ENCODE peak calls at places on chromosomes 4 and X, in seven cellular contexts. I, N, H, A, T, S and F are unnamed samples.

GRCh38 chr4:1511441-1512041 is 105.3 kb upstream of the NKX1-1 start:
- DNase-seq in S (no peak), N (peak; percentile 69), I (peak; percentile 55), T (no peak), H (peak; percentile 80), A (peak; percentile 35), F (peak; percentile 69)

GRCh38 chr4:121698119-121698732 is 1.4 kb upstream of the ANXA5 start:
- DNase-seq in T (no peak), N (no peak), A (no peak), S (no peak), H (no peak), I (no peak), F (no peak)

GRCh38 chrX:155864655-155865054 is 16.5 kb upstream of the VAMP7 start:
- DNase-seq in I (peak; percentile 36), S (no peak), T (no peak), N (no peak), H (no peak), A (peak; percentile 6), F (no peak)

GRCh38 chr4:186771624-186772023 is 48.0 kb upstream of the FAT1 start:
- DNase-seq in H (no peak), I (no peak), A (no peak), N (no peak), S (no peak), T (no peak), F (no peak)

GRCh38 chrX:22800806-22801205 is 199.0 kb upstream of the DDX53 start:
- DNase-seq in I (no peak), N (no peak), A (no peak), S (no peak), T (no peak), H (no peak), F (no peak)

GRCh38 chrX:13087322-13088154 is 43.1 kb upstream of the FAM9C start:
- DNase-seq in S (no peak), I (no peak), A (no peak), H (no peak), N (no peak), T (peak; percentile 99), F (no peak)

GRCh38 chr4:181957088-181957487 is 286.1 kb upstream of the TENM3 start:
- DNase-seq in H (no peak), S (no peak), N (no peak), I (no peak), T (no peak), A (no peak), F (peak; percentile 7)

GRCh38 chr4:112510468-112511293 is 5.3 kb downstream of the NEUROG2 start:
- DNase-seq in T (no peak), N (no peak), I (peak; percentile 73), A (no peak), H (no peak), S (no peak), F (no peak)

GRCh38 chr4:33090910-33091309 is 2370.7 kb downstream of the PCDH7 start:
- DNase-seq in A (no peak), N (no peak), S (no peak), H (no peak), I (no peak), T (no peak), F (no peak)

GRCh38 chrX:94961730-94962129 is 1287.7 kb downstream of the FAM133A start:
- DNase-seq in I (peak; percentile 2), T (no peak), N (no peak), A (no peak), S (no peak), H (no peak), F (no peak)

GRCh38 chrX:71997320-71997719 is 86.7 kb downstream of the NHSL2 start:
- DNase-seq in I (no peak), N (no peak), S (no peak), A (no peak), H (no peak), T (no peak), F (no peak)

GRCh38 chr4:76197971-76198410 is 15.6 kb downstream of the SCARB2 start:
- DNase-seq in I (peak; percentile 58), S (no peak), H (no peak), A (no peak), N (no peak), T (no peak), F (no peak)

GRCh38 chrX:1124531-1124930 is 87.9 kb downstream of the CRLF2 start:
- DNase-seq in T (no peak), I (no peak), S (no peak), N (no peak), H (no peak), A (no peak), F (no peak)

GRCh38 chrX:53288173-53288572 is 6.8 kb upstream of the IQSEC2 start:
- DNase-seq in T (no peak), I (peak; percentile 81), A (no peak), S (no peak), N (no peak), H (peak; percentile 68), F (no peak)

GRCh38 chr4:36220776-36221175 is 23.5 kb downstream of the ARAP2 start:
- DNase-seq in N (no peak), A (no peak), T (no peak), S (no peak), H (no peak), I (no peak), F (no peak)

GRCh38 chr4:168150651-168151050 is 58.3 kb downstream of the ANXA10 start:
- DNase-seq in I (no peak), A (no peak), H (no peak), T (no peak), N (no peak), S (no peak), F (no peak)

GRCh38 chr4:55018521-55018920 is 106.9 kb downstream of the KDR start:
- DNase-seq in S (no peak), I (no peak), H (no peak), T (no peak), A (no peak), N (no peak), F (no peak)

GRCh38 chr4:16418814-16419213 is 192.5 kb upstream of the TAPT1 start:
- DNase-seq in S (no peak), H (no peak), N (no peak), I (no peak), T (no peak), A (no peak), F (no peak)

GRCh38 chr4:126708716-126709115 is 924.0 kb upstream of the INTU start:
- DNase-seq in I (no peak), A (no peak), S (no peak), T (no peak), H (no peak), N (no peak), F (peak; percentile 13)

GRCh38 chrX:1767026-1767425 is 152.2 kb downstream of the ASMT start:
- DNase-seq in I (no peak), H (no peak), T (no peak), A (no peak), N (no peak), S (no peak), F (no peak)

GRCh38 chrX:77899081-77899828 is at the start of gene COX7B:
- DNase-seq in S (peak; percentile 43), N (peak; percentile 94), A (peak; percentile 96), T (peak; percentile 92), H (peak; percentile 52), I (peak; percentile 70), F (peak; percentile 13)

GRCh38 chrX:22135994-22136684 is 104.0 kb downstream of the PHEX start:
- DNase-seq in A (peak; percentile 11), I (peak; percentile 30), T (no peak), N (peak; percentile 16), S (no peak), H (peak; percentile 49), F (peak; percentile 78)

GRCh38 chr4:7194251-7195137 is 2.2 kb downstream of the SORCS2 start:
- DNase-seq in S (no peak), H (no peak), I (peak; percentile 69), N (no peak), T (no peak), A (no peak), F (no peak)

GRCh38 chr4:8610858-8611610 is 18.5 kb downstream of the CPZ start:
- DNase-seq in S (no peak), T (no peak), H (no peak), N (no peak), A (no peak), I (no peak), F (no peak)

DNA sequence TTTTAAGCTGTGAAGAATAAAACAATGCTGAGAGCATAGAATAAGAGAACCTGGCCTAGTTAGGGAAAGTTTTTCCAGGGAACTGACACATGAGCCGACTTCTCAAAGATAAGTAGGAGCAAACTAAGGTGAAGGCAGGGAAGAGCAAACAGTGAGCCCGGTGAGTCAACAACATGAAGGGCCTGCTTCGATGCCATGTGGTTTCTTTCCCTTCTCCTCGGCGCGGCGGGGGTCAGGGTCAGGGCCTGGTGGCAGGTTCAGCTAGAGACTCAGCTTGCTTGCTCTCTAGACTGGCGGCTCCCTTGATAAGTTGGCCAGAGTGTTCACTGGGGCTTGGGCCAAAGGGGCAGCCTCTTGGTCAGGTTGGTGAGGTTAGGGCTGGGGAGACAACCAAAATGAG is 81.1 kb downstream of the DLG3 start:
- DNase-seq in T (no peak), I (no peak), S (no peak), H (no peak), A (peak; percentile 76), N (no peak), F (no peak)
- TF ChIP-seq JUND in T (no peak), I (no peak), S (no peak), H (no peak), A (no peak), N (no peak), F (no peak)

GRCh38 chr4:22483551-22483981 is 32.3 kb downstream of the ADGRA3 start:
- DNase-seq in N (no peak), I (no peak), H (no peak), S (no peak), A (no peak), T (peak; percentile 38), F (no peak)
- TF ChIP-seq JUND in N (no peak), I (peak; percentile 17), H (no peak), S (no peak), A (no peak), T (peak; percentile 53), F (no peak)

GRCh38 chrX:153828723-153829548 is 1.4 kb downstream of the PDZD4 start:
- DNase-seq in S (no peak), I (peak; percentile 61), A (peak; percentile 2), N (no peak), T (no peak), H (no peak), F (no peak)
- TF ChIP-seq JUND in S (no peak), I (no peak), A (no peak), N (no peak), T (no peak), H (no peak), F (no peak)

GRCh38 chr4:103996059-103996458 is 276.3 kb upstream of the TACR3 start:
- DNase-seq in S (no peak), T (no peak), I (no peak), N (peak; percentile 56), A (no peak), H (no peak), F (peak; percentile 63)

GRCh38 chr4:103998752-103999151 is 279.0 kb upstream of the TACR3 start:
- DNase-seq in S (no peak), I (no peak), A (no peak), N (no peak), H (no peak), T (no peak), F (no peak)

GRCh38 chr4:103996637-103997036 is 276.9 kb upstream of the TACR3 start:
- DNase-seq in S (peak; percentile 29), T (no peak), N (peak; percentile 78), I (no peak), A (peak; percentile 45), H (no peak), F (no peak)

DNA sequence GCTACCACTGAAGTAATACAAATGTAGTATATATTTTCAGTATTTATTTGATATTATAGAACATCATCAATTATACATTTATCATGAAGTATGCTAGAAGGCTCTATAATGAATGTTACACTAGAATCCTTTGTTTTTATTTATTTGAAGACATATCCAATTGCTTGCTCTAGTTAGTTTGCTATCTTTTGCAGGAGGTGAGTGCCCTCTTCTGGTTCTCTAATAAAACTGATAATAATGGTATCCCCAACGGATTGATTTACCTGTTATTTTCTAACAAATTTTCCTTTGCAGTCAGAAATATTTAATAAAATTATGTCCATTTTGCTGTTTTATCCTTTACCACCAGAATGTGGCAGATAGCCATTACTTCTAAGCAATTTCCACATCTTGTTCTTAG is 274.3 kb upstream of the TACR3 start:
- DNase-seq in A (peak; percentile 10), T (no peak), N (peak; percentile 55), I (no peak), H (no peak), S (no peak), F (no peak)
- TF ChIP-seq JUND in A (no peak), T (no peak), N (no peak), I (no peak), H (no peak), S (no peak), F (no peak)